ENCODE peak calls at places on chromosomes 5 and 9, in ten cellular contexts. D is NCI-H1092 treated with DMSO at 0.1 percent for 48 hours; T is NCI-H187 treated with DMSO at 0.1 percent for 48 hours; M is HL-60; Q is retinal pigment epithelial cell; C is GM12891; F is aorta; K is stimulated activated CD8-positive, alpha-beta memory T cell treated with anti-CD3 and anti-CD28 coated beads, Interleukin-4, amount 100 ng/mL, for 24 hours; U is activated T-helper 1 cell treated with anti-CD3 and anti-CD28 coated beads, Interleukin-2, amount 50 U/mL, for 16 hours; P is activated CD4-positive, alpha-beta T cell treated with anti-CD3 and anti-CD28 coated beads for 48 hours. J is an unnamed sample.
A peak's percentile ranks its signal among the peaks of the same experiment; 100 is the strongest.

GRCh38 chr5:53211799-53212198 is 102.2 kb upstream of the MOCS2 start:
- DNase-seq in C (no peak), D (no peak), K (no peak), U (no peak), Q (no peak), F (no peak), T (no peak), P (peak; percentile 15), M (no peak), J (no peak)

GRCh38 chr5:171806976-171807823 is 21.6 kb downstream of the SMIM23 start:
- DNase-seq in U (no peak), T (no peak), D (peak; percentile 41), C (no peak), F (no peak), P (peak; percentile 9), K (no peak), M (no peak), Q (peak; percentile 7), J (no peak)

GRCh38 chr5:82952326-82952725 is 124.9 kb downstream of the TMEM167A start:
- DNase-seq in D (no peak), K (no peak), M (no peak), Q (no peak), C (no peak), U (no peak), T (no peak), F (no peak), P (no peak), J (no peak)

GRCh38 chr5:125026900-125027731 is 280.7 kb upstream of the ZNF608 start:
- DNase-seq in D (no peak), T (peak; percentile 89), P (no peak), F (no peak), U (no peak), K (no peak), Q (peak; percentile 83), C (no peak), M (no peak), J (no peak)

GRCh38 chr5:142529626-142530278 is 156.1 kb downstream of the FGF1 start:
- DNase-seq in P (no peak), K (no peak), U (no peak), D (no peak), T (no peak), Q (no peak), F (no peak), C (no peak), M (no peak), J (no peak)

GRCh38 chr5:179135006-179135405 is 74.8 kb downstream of the ZNF354C start:
- DNase-seq in K (no peak), D (no peak), U (no peak), M (no peak), Q (no peak), T (no peak), C (no peak), P (no peak), F (peak; percentile 10), J (no peak)

GRCh38 chr5:19488786-19489185 is 499.2 kb downstream of the CDH18 start:
- DNase-seq in P (no peak), M (no peak), D (no peak), T (no peak), U (no peak), K (no peak), C (no peak), Q (no peak), F (no peak), J (no peak)

GRCh38 chr5:141634162-141634561 is 2.5 kb downstream of the HDAC3 start:
- DNase-seq in T (no peak), U (no peak), K (no peak), P (no peak), F (no peak), Q (no peak), M (no peak), D (no peak), C (no peak), J (no peak)

GRCh38 chr9:4303002-4303401 is 3.1 kb upstream of the GLIS3 start:
- DNase-seq in F (no peak), K (no peak), U (no peak), P (no peak), D (no peak), Q (no peak), M (no peak), C (no peak), T (no peak), J (no peak)

GRCh38 chr5:77015938-77016569 is 14.2 kb upstream of the AGGF1 start:
- DNase-seq in D (no peak), T (no peak), M (peak; percentile 2), K (no peak), U (no peak), Q (peak; percentile 23), P (no peak), F (no peak), C (no peak), J (no peak)

GRCh38 chr5:178839319-178839704 is 20.4 kb upstream of the ZNF354B start:
- DNase-seq in T (no peak), F (peak; percentile 75), P (peak; percentile 65), K (peak; percentile 40), M (peak; percentile 29), C (no peak), Q (no peak), D (peak; percentile 18), U (peak; percentile 17), J (peak; percentile 79)

GRCh38 chr9:113476511-113476916 is 13.0 kb downstream of the RGS3 start:
- DNase-seq in Q (no peak), D (no peak), M (no peak), C (no peak), F (no peak), P (no peak), U (no peak), T (no peak), K (no peak), J (peak; percentile 13)

GRCh38 chr5:146640285-146640896 is 124.4 kb upstream of the GPR151 start:
- DNase-seq in C (no peak), Q (no peak), M (no peak), K (no peak), D (peak; percentile 21), U (no peak), T (no peak), F (no peak), P (no peak), J (no peak)

J was measured in ureter.